ENCODE peak calls at places on chromosomes 3 and 15, in five cellular contexts. Q, S, A, T and E are unnamed samples.

GRCh38 chr3:50388021-50388719 is 28.8 kb upstream of the TMEM115 start:
- DNase-seq in Q (no peak), S (peak; percentile 28), A (no peak), T (no peak), E (no peak)

GRCh38 chr3:165839296-165840076 is 2.3 kb upstream of the BCHE start:
- DNase-seq in Q (no peak), S (no peak), A (no peak), T (no peak), E (no peak)

GRCh38 chr3:194083253-194084224 is 52.4 kb upstream of the HES1 start:
- DNase-seq in Q (no peak), S (peak; percentile 38), A (no peak), T (peak; percentile 34), E (no peak)

GRCh38 chr3:159911011-159911663 is 77.5 kb upstream of the IL12A start:
- DNase-seq in Q (no peak), S (peak; percentile 31), A (no peak), T (no peak), E (peak; percentile 49)

GRCh38 chr15:67999320-68000100 is 54.6 kb upstream of the PIAS1 start:
- DNase-seq in Q (no peak), S (no peak), A (no peak), T (no peak), E (no peak)

GRCh38 chr3:114411292-114411691 is 117.5 kb downstream of the TIGIT start:
- DNase-seq in Q (no peak), S (peak; percentile 85), A (no peak), T (no peak), E (no peak)

GRCh38 chr3:130811552-130811951 is 64.9 kb upstream of the PIK3R4 start:
- DNase-seq in Q (no peak), S (no peak), A (no peak), T (no peak), E (no peak)

GRCh38 chr3:49607105-49607591 is 52.9 kb downstream of the BSN start:
- DNase-seq in Q (no peak), S (no peak), A (no peak), T (no peak), E (no peak)

GRCh38 chr3:47578691-47579632 is at the start of gene CSPG5:
- DNase-seq in Q (no peak), S (no peak), A (peak; percentile 50), T (no peak), E (no peak)

GRCh38 chr3:38114052-38114874 is 22.7 kb downstream of the ACAA1 start:
- DNase-seq in Q (peak; percentile 40), S (no peak), A (peak; percentile 34), T (peak; percentile 59), E (no peak)

GRCh38 chr3:12859840-12860239 is 18.5 kb upstream of the RPL32 start:
- DNase-seq in Q (no peak), S (no peak), A (no peak), T (no peak), E (no peak)

GRCh38 chr3:64224826-64225606 is at the start of gene PRICKLE2:
- DNase-seq in Q (peak; percentile 66), S (peak; percentile 94), A (peak; percentile 46), T (peak; percentile 89), E (peak; percentile 96)

GRCh38 chr15:69098688-69099087 is 61.7 kb upstream of the GLCE start:
- DNase-seq in Q (no peak), S (no peak), A (no peak), T (no peak), E (no peak)

GRCh38 chr3:67719333-67719732 is 64.9 kb upstream of the SUCLG2 start:
- DNase-seq in Q (no peak), S (peak; percentile 58), A (no peak), T (no peak), E (peak; percentile 23)

GRCh38 chr3:81743096-81744025 is 18.1 kb downstream of the GBE1 start:
- DNase-seq in Q (no peak), S (peak; percentile 97), A (no peak), T (no peak), E (peak; percentile 95)

GRCh38 chr3:70539908-70540307 is 227.5 kb upstream of the MDFIC2 start:
- DNase-seq in Q (no peak), S (no peak), A (no peak), T (no peak), E (no peak)
- TF ChIP-seq CTCF in Q (no peak), S (peak; percentile 35), A (no peak), T (no peak), E (peak; percentile 23)

GRCh38 chr3:4752201-4753072 is 226.8 kb upstream of the BHLHE40 start:
- DNase-seq in Q (peak; percentile 73), S (peak; percentile 79), A (no peak), T (no peak), E (no peak)
- TF ChIP-seq CTCF in Q (no peak), S (no peak), A (no peak), T (no peak), E (no peak)

GRCh38 chr3:189394599-189395121 is 222.9 kb downstream of the TPRG1 start:
- DNase-seq in Q (no peak), S (no peak), A (no peak), T (no peak), E (no peak)
- TF ChIP-seq CTCF in Q (no peak), S (no peak), A (no peak), T (no peak), E (no peak)

DNA sequence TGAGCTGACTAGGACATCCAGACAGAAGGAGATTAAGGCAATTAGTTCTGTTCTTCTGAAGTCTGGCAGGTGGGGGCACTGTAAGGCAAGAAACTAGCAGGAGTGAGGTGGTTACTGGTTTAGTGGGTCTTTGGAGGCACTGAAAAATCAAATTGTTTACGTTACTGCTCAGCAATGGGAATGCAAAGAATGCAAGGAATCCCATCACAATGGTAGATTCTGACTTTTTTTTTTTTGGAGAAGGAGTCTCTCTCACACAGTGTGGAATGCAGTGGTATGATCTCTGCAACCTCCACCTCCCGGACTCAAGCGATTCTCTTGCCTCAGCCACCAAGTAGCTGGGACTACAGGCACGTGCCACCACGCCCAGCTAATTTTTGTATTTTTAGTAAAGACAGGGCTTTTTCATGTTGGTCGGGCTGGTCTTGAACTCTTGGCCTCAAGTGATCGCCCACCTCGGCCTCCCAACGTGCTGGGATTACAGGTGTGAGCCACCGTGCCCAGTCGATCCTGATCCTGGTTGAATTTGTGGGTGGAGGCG is 16.4 kb downstream of the FAM107A start:
- DNase-seq in Q (no peak), S (peak; percentile 98), A (no peak), T (peak; percentile 43), E (peak; percentile 95)
- TF ChIP-seq CTCF in Q (no peak), S (peak; percentile 71), A (no peak), T (no peak), E (peak; percentile 78)

GRCh38 chr15:41283653-41284424 is 48.6 kb downstream of the OIP5 start:
- DNase-seq in Q (peak; percentile 98), S (peak; percentile 100), A (peak; percentile 98), T (peak; percentile 99), E (peak; percentile 98)
- TF ChIP-seq CTCF in Q (no peak), S (no peak), A (no peak), T (no peak), E (no peak)

DNA sequence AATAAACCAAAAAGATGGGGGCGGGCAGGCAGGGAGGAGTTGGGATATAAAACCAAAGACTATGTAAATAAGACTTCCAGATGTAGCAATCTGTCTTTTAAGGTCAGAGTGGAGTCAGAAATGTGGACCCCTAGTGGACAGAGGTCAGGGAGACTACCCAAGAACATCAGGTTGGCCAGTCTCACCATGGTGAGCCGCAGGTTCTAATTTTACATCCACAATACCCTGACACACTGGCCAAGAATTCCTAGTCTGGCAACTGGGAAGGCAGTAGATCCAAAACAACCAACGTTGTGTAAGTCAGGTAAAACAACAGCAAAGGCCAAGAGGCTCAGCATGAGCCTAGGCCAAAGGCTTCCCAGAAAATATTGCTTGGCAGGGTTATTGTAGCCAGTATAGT is 203.4 kb downstream of the FOXP1 start:
- DNase-seq in Q (no peak), S (peak; percentile 43), A (no peak), T (no peak), E (no peak)
- TF ChIP-seq CTCF in Q (no peak), S (no peak), A (no peak), T (peak; percentile 4), E (peak; percentile 39)

GRCh38 chr3:110965976-110966375 is 105.6 kb upstream of the NECTIN3 start:
- DNase-seq in Q (no peak), S (no peak), A (no peak), T (no peak), E (no peak)

GRCh38 chr3:110969229-110970211 is 102.1 kb upstream of the NECTIN3 start:
- DNase-seq in Q (no peak), S (no peak), A (no peak), T (no peak), E (no peak)

GRCh38 chr3:110971010-110971585 is 100.5 kb upstream of the NECTIN3 start:
- DNase-seq in Q (no peak), S (no peak), A (no peak), T (no peak), E (no peak)

GRCh38 chr3:110968076-110968475 is 103.5 kb upstream of the NECTIN3 start:
- DNase-seq in Q (no peak), S (no peak), A (no peak), T (no peak), E (no peak)

DNA sequence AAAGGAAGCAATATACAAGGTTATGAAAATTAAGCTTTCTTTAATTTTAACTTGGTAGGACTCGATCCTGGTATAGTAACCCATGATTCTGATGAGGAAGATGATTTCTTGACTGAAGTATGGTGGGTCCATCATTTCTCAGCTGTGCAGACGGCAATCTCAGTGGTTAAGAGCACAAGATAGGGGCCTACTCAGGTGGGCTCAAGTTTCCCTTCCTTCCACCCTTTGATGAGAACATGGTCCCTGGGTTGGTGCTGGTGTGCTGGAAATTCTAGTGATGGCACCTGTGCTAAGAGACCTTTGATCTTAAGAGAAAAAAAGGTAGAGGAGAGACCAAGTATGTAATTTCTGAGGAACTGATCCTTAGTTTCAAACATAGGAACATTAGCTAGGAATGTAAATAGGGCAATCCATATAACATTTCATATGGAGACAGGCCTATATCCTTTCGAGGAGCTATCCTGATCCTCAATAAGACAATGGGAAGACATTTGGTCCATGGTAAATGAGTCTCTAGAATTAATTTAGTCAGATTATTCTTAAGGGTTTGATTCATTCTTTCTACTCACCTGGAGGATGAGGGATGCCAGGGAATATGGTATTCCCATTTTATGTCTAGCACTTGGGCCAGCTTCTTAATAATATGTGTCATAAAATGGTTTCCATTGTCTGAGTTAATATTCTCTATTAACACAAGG is 104.5 kb upstream of the NECTIN3 start:
- DNase-seq in Q (no peak), S (no peak), A (no peak), T (no peak), E (no peak)
- TF ChIP-seq CTCF in Q (no peak), S (no peak), A (no peak), T (no peak), E (no peak)

GRCh38 chr3:112121577-112122547 is 11.2 kb downstream of the GCSAM start:
- DNase-seq in Q (no peak), S (no peak), A (no peak), T (no peak), E (no peak)
- TF ChIP-seq CTCF in Q (no peak), S (no peak), A (no peak), T (no peak), E (no peak)

DNA sequence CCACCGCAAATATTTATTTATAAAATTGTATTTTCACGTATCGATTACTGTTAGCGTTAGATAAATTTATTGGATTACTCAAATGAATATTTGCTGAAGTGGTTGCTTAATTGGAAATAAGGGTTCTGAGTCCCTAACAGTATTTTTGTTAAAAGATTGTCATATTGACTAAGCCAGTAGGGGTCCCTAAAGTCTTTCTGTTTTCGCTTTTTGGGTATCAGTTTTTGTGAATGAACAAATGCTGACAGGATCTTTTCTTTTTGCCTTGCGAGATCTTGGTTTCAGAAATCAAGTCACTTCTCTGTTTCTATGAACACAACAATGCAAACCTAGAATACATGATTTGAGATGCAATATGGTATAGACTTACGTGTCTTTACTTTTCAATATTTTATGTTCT is 7.1 kb downstream of the RAD51 start:
- DNase-seq in Q (no peak), S (peak; percentile 61), A (no peak), T (no peak), E (no peak)
- TF ChIP-seq CTCF in Q (no peak), S (peak; percentile 44), A (no peak), T (no peak), E (peak; percentile 12)